ENCODE peak calls at places on chromosomes 11 and 22, in eight cellular contexts. One of them, this sample, is unnamed.

GRCh38 chr22:40922484-40923303 is 28.5 kb upstream of the RBX1 start:
- DNase-seq in Caco-2: no peak
- DNase-seq in kidney: no peak
- DNase-seq in heart left ventricle: no peak
- DNase-seq in upper lobe of right lung: no peak
- DNase-seq in PC-3: peak; percentile 76
- DNase-seq in hepatocyte: peak; percentile 71
- DNase-seq in gastrocnemius medialis: no peak
- DNase-seq in this sample: no peak

GRCh38 chr11:96424693-96425092 is 34.9 kb downstream of the JRKL start:
- DNase-seq in Caco-2: no peak
- DNase-seq in kidney: no peak
- DNase-seq in heart left ventricle: no peak
- DNase-seq in upper lobe of right lung: no peak
- DNase-seq in PC-3: peak; percentile 61
- DNase-seq in hepatocyte: no peak
- DNase-seq in gastrocnemius medialis: no peak
- DNase-seq in this sample: no peak

GRCh38 chr11:69201048-69201365 is 45.3 kb downstream of the SMIM38 start:
- DNase-seq in Caco-2: peak; percentile 30
- DNase-seq in kidney: no peak
- DNase-seq in heart left ventricle: no peak
- DNase-seq in upper lobe of right lung: no peak
- DNase-seq in PC-3: no peak
- DNase-seq in hepatocyte: no peak
- DNase-seq in gastrocnemius medialis: no peak
- DNase-seq in this sample: no peak

GRCh38 chr22:43631201-43631600 is 180.9 kb downstream of the EFCAB6 start:
- DNase-seq in Caco-2: no peak
- DNase-seq in kidney: no peak
- DNase-seq in heart left ventricle: no peak
- DNase-seq in upper lobe of right lung: no peak
- DNase-seq in PC-3: no peak
- DNase-seq in hepatocyte: no peak
- DNase-seq in gastrocnemius medialis: no peak
- DNase-seq in this sample: no peak

GRCh38 chr11:61028135-61028729 is 56.8 kb downstream of the CD6 start:
- DNase-seq in Caco-2: no peak
- DNase-seq in kidney: no peak
- DNase-seq in heart left ventricle: no peak
- DNase-seq in upper lobe of right lung: no peak
- DNase-seq in PC-3: peak; percentile 47
- DNase-seq in hepatocyte: no peak
- DNase-seq in gastrocnemius medialis: no peak
- DNase-seq in this sample: no peak

GRCh38 chr22:37105154-37105553 is 4.4 kb downstream of the TMPRSS6 start:
- DNase-seq in Caco-2: no peak
- DNase-seq in kidney: no peak
- DNase-seq in heart left ventricle: no peak
- DNase-seq in upper lobe of right lung: no peak
- DNase-seq in PC-3: no peak
- DNase-seq in hepatocyte: no peak
- DNase-seq in gastrocnemius medialis: no peak
- DNase-seq in this sample: no peak

GRCh38 chr11:102396708-102397563 is 49.9 kb downstream of the BIRC2 start:
- DNase-seq in Caco-2: no peak
- DNase-seq in kidney: no peak
- DNase-seq in heart left ventricle: no peak
- DNase-seq in upper lobe of right lung: no peak
- DNase-seq in PC-3: no peak
- DNase-seq in hepatocyte: no peak
- DNase-seq in gastrocnemius medialis: no peak
- DNase-seq in this sample: no peak

GRCh38 chr11:100925935-100926334 is 203.7 kb downstream of the PGR start:
- DNase-seq in Caco-2: no peak
- DNase-seq in kidney: no peak
- DNase-seq in heart left ventricle: no peak
- DNase-seq in upper lobe of right lung: no peak
- DNase-seq in PC-3: peak; percentile 88
- DNase-seq in hepatocyte: no peak
- DNase-seq in gastrocnemius medialis: no peak
- DNase-seq in this sample: no peak

GRCh38 chr11:57668467-57668890 is 565 bp downstream of the ZDHHC5 start:
- DNase-seq in Caco-2: no peak
- DNase-seq in kidney: no peak
- DNase-seq in heart left ventricle: no peak
- DNase-seq in upper lobe of right lung: no peak
- DNase-seq in PC-3: peak; percentile 26
- DNase-seq in hepatocyte: no peak
- DNase-seq in gastrocnemius medialis: no peak
- DNase-seq in this sample: peak; percentile 63

GRCh38 chr11:44615913-44616806 is 50.7 kb downstream of the CD82 start:
- DNase-seq in Caco-2: peak; percentile 15
- DNase-seq in kidney: no peak
- DNase-seq in heart left ventricle: no peak
- DNase-seq in upper lobe of right lung: peak; percentile 26
- DNase-seq in PC-3: no peak
- DNase-seq in hepatocyte: no peak
- DNase-seq in gastrocnemius medialis: peak; percentile 5
- DNase-seq in this sample: no peak

GRCh38 chr11:30128269-30128932 is 102.4 kb upstream of the FSHB start:
- DNase-seq in Caco-2: no peak
- DNase-seq in kidney: no peak
- DNase-seq in heart left ventricle: no peak
- DNase-seq in upper lobe of right lung: no peak
- DNase-seq in PC-3: peak; percentile 51
- DNase-seq in hepatocyte: peak; percentile 59
- DNase-seq in gastrocnemius medialis: no peak
- DNase-seq in this sample: no peak
- TF ChIP-seq CTCF in Caco-2: peak; percentile 66
- TF ChIP-seq CTCF in kidney: peak; percentile 50
- TF ChIP-seq CTCF in heart left ventricle: peak; percentile 72
- TF ChIP-seq CTCF in upper lobe of right lung: peak; percentile 59
- TF ChIP-seq CTCF in PC-3: peak; percentile 66
- TF ChIP-seq CTCF in hepatocyte: peak; percentile 68
- TF ChIP-seq CTCF in gastrocnemius medialis: no peak
- TF ChIP-seq CTCF in this sample: peak; percentile 51

DNA sequence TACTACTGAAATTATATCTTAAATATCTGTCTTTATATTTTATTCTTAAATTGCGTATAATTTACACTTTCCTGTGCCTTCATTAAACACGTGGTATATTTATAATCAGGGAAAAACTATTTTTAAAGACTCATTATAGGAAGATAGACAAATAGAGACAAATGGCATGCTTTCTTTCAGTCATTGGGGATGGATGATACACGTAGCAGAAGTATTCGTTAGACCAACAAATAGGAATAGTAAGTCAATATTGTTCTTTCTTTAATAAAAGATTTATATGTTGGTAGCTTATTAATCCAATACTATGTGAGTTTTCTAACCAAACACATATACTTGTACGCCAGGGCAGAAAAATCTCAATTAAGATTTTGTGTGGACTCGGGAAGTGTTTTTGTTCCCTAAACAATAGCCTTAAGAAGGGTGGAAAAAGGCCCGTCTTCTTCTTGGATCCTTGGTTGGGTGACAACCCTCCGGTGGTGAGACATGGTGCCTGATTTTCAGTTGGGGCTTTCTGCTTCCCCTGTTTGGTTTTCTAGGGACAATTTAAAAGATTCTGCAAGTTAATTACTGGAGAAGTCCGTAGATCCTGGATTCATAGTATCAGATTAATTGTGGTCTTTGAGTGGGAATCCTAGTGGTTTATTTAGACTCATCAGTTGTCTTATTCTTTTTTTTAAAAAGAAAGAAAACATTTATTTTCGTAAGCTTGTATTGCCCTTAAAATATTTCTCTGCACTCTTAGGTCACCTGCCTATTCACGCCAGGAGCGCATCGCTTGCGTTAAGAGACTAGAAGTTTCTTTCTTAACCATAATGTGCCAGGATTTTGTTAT is 83.5 kb upstream of the WNT7B start:
- DNase-seq in Caco-2: peak; percentile 4
- DNase-seq in kidney: no peak
- DNase-seq in heart left ventricle: no peak
- DNase-seq in upper lobe of right lung: no peak
- DNase-seq in PC-3: peak; percentile 17
- DNase-seq in hepatocyte: no peak
- DNase-seq in gastrocnemius medialis: peak; percentile 10
- DNase-seq in this sample: peak; percentile 4
- H3K4me1 ChIP-seq in Caco-2: no peaks in the 10 kb centered on the region
- H3K4me1 ChIP-seq in kidney: peaks cover 38% of the 10 kb centered on the region
- H3K4me1 ChIP-seq in heart left ventricle: peaks cover 66% of the 10 kb centered on the region
- H3K4me1 ChIP-seq in upper lobe of right lung: peaks cover 67% of the 10 kb centered on the region
- H3K4me1 ChIP-seq in PC-3: peaks cover 68% of the 10 kb centered on the region
- H3K4me1 ChIP-seq in hepatocyte: no peaks in the 10 kb centered on the region
- H3K4me1 ChIP-seq in gastrocnemius medialis: peaks cover 82% of the 10 kb centered on the region
- H3K4me1 ChIP-seq in this sample: peaks cover 90% of the 10 kb centered on the region

GRCh38 chr11:62438641-62439040 is 19.8 kb downstream of the SCGB1A1 start:
- DNase-seq in Caco-2: no peak
- DNase-seq in kidney: no peak
- DNase-seq in heart left ventricle: no peak
- DNase-seq in upper lobe of right lung: no peak
- DNase-seq in PC-3: no peak
- DNase-seq in hepatocyte: no peak
- DNase-seq in gastrocnemius medialis: no peak
- DNase-seq in this sample: no peak

GRCh38 chr11:62437616-62438015 is 18.8 kb downstream of the SCGB1A1 start:
- DNase-seq in Caco-2: no peak
- DNase-seq in kidney: no peak
- DNase-seq in heart left ventricle: no peak
- DNase-seq in upper lobe of right lung: no peak
- DNase-seq in PC-3: no peak
- DNase-seq in hepatocyte: no peak
- DNase-seq in gastrocnemius medialis: no peak
- DNase-seq in this sample: no peak

GRCh38 chr11:62443390-62444201 is 24.8 kb downstream of the SCGB1A1 start:
- DNase-seq in Caco-2: no peak
- DNase-seq in kidney: no peak
- DNase-seq in heart left ventricle: peak; percentile 36
- DNase-seq in upper lobe of right lung: no peak
- DNase-seq in PC-3: no peak
- DNase-seq in hepatocyte: no peak
- DNase-seq in gastrocnemius medialis: peak; percentile 58
- DNase-seq in this sample: no peak

GRCh38 chr11:62435741-62436485 is 17.1 kb downstream of the SCGB1A1 start:
- DNase-seq in Caco-2: no peak
- DNase-seq in kidney: no peak
- DNase-seq in heart left ventricle: no peak
- DNase-seq in upper lobe of right lung: no peak
- DNase-seq in PC-3: no peak
- DNase-seq in hepatocyte: no peak
- DNase-seq in gastrocnemius medialis: no peak
- DNase-seq in this sample: no peak

DNA sequence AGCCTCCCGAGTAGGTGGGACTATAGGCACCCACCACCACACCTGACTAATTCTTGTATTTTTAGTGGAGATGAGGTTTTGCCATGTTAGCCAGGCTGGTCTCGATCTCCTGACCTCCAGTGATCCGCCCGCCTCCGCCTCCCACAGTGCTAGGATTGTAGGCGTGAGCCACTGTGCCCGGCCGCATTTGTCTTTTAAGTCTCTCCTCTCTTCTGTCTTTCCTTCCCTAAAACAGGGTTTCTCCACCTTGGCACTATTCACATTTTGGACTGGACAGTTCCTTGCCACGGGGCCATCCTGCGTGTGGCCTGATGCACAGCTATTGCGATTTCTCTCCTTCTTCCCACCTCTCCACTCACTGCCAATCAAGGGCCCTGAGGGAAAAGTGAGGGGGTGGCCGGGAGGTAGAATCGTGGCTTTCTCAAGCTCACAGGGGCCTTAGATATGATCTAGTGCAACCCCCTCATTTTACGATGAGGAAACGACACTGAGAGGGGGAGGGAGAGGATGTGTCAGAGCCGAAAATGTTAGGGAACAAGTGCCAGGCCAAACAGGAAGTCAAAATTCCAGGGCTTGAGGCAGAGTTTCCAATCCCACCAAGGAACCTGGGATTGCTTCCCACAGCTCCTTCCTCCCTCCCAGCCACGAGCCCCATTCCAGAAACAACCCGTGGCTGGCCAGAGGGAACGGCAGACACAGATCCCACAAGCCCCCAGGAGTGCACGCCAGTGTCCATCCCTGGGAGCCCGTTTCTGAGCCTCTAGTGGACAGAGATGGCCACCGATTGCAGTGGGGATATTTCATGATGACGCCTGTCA is 21.2 kb downstream of the SCGB1A1 start:
- DNase-seq in Caco-2: no peak
- DNase-seq in kidney: no peak
- DNase-seq in heart left ventricle: peak; percentile 72
- DNase-seq in upper lobe of right lung: no peak
- DNase-seq in PC-3: peak; percentile 56
- DNase-seq in hepatocyte: no peak
- DNase-seq in gastrocnemius medialis: peak; percentile 38
- DNase-seq in this sample: no peak
- TF ChIP-seq CTCF in Caco-2: no peak
- TF ChIP-seq CTCF in kidney: no peak
- TF ChIP-seq CTCF in heart left ventricle: no peak
- TF ChIP-seq CTCF in upper lobe of right lung: peak; percentile 10
- TF ChIP-seq CTCF in PC-3: peak; percentile 10
- TF ChIP-seq CTCF in hepatocyte: no peak
- TF ChIP-seq CTCF in gastrocnemius medialis: no peak
- TF ChIP-seq CTCF in this sample: no peak

GRCh38 chr22:17844150-17844549 is 69.9 kb upstream of the BID start:
- DNase-seq in Caco-2: no peak
- DNase-seq in kidney: no peak
- DNase-seq in heart left ventricle: no peak
- DNase-seq in upper lobe of right lung: no peak
- DNase-seq in PC-3: no peak
- DNase-seq in hepatocyte: no peak
- DNase-seq in gastrocnemius medialis: no peak
- DNase-seq in this sample: no peak

GRCh38 chr22:17841836-17842235 is 67.6 kb upstream of the BID start:
- DNase-seq in Caco-2: peak; percentile 53
- DNase-seq in kidney: no peak
- DNase-seq in heart left ventricle: no peak
- DNase-seq in upper lobe of right lung: no peak
- DNase-seq in PC-3: no peak
- DNase-seq in hepatocyte: no peak
- DNase-seq in gastrocnemius medialis: no peak
- DNase-seq in this sample: no peak

GRCh38 chr22:17845340-17845739 is 71.1 kb upstream of the BID start:
- DNase-seq in Caco-2: no peak
- DNase-seq in kidney: no peak
- DNase-seq in heart left ventricle: no peak
- DNase-seq in upper lobe of right lung: no peak
- DNase-seq in PC-3: no peak
- DNase-seq in hepatocyte: no peak
- DNase-seq in gastrocnemius medialis: no peak
- DNase-seq in this sample: no peak

GRCh38 chr22:17842386-17842785 is 68.1 kb upstream of the BID start:
- DNase-seq in Caco-2: no peak
- DNase-seq in kidney: no peak
- DNase-seq in heart left ventricle: no peak
- DNase-seq in upper lobe of right lung: no peak
- DNase-seq in PC-3: no peak
- DNase-seq in hepatocyte: no peak
- DNase-seq in gastrocnemius medialis: no peak
- DNase-seq in this sample: no peak

DNA sequence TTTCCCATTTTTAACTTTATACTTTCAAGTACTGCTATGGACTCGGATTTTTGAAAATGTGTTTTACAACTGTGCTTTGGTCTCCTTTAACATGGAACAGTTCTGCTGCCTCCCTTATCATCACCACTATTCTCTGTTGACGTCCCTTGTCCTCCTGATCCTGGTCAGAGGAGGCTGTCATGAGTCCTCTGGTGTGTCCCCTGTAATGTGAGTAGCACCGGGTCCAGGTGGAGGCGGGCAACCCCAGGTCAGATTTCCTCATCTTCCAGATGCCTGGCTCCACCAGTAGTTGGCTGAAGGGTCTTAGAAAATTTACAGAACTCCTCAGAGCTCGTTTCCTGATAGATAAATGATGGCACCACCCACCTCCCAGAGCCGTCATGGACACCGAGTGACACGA is 68.9 kb upstream of the BID start:
- DNase-seq in Caco-2: no peak
- DNase-seq in kidney: no peak
- DNase-seq in heart left ventricle: no peak
- DNase-seq in upper lobe of right lung: no peak
- DNase-seq in PC-3: no peak
- DNase-seq in hepatocyte: no peak
- DNase-seq in gastrocnemius medialis: no peak
- DNase-seq in this sample: no peak
- H3K4me1 ChIP-seq in Caco-2: peaks cover 12% of the 10 kb centered on the region
- H3K4me1 ChIP-seq in kidney: peaks cover 23% of the 10 kb centered on the region
- H3K4me1 ChIP-seq in heart left ventricle: peaks cover 15% of the 10 kb centered on the region
- H3K4me1 ChIP-seq in upper lobe of right lung: peaks cover 12% of the 10 kb centered on the region
- H3K4me1 ChIP-seq in PC-3: no peaks in the 10 kb centered on the region
- H3K4me1 ChIP-seq in hepatocyte: no peaks in the 10 kb centered on the region
- H3K4me1 ChIP-seq in gastrocnemius medialis: peaks cover 32% of the 10 kb centered on the region
- H3K4me1 ChIP-seq in this sample: peaks cover 21% of the 10 kb centered on the region

This sample was measured in lower lobe of right lung.